ENCODE peak calls at places on chromosomes 16 and 17, in eight cellular contexts. X is ovary, J is left ventricle myocardium inferior, D is bronchial epithelial cell, R is suprapubic skin, Z is fibroblast of pulmonary artery, G is astrocyte of the cerebellum, S is AG04449. Y is an unnamed sample.

GRCh38 chr17:79586131-79586530 is 24.7 kb downstream of the RBFOX3 start:
- DNase-seq in D (no peak), J (no peak), S (no peak), R (no peak), X (no peak), Z (no peak), G (no peak), Y (no peak)

GRCh38 chr16:8713635-8714097 is 39.2 kb downstream of the ABAT start:
- DNase-seq in G (no peak), R (no peak), S (no peak), Z (no peak), D (no peak), J (no peak), X (no peak), Y (peak; percentile 26)

GRCh38 chr16:9115277-9115676 is 23.8 kb downstream of the HAPSTR1 start:
- DNase-seq in R (no peak), G (no peak), J (no peak), D (peak; percentile 86), X (no peak), S (no peak), Z (peak; percentile 37), Y (no peak)

GRCh38 chr16:85254921-85255320 is 142.6 kb upstream of the CIBAR2 start:
- DNase-seq in G (no peak), X (no peak), D (no peak), J (no peak), Z (no peak), R (no peak), S (no peak), Y (no peak)

GRCh38 chr17:42924891-42925290 is 24.3 kb downstream of the G6PC1 start:
- DNase-seq in G (no peak), S (no peak), D (no peak), X (no peak), Z (no peak), R (no peak), J (no peak), Y (no peak)

GRCh38 chr16:21162661-21163151 is 4.2 kb downstream of the LDAF1 start:
- DNase-seq in S (no peak), J (peak; percentile 62), Z (peak; percentile 32), X (peak; percentile 85), D (no peak), G (peak; percentile 40), R (peak; percentile 67), Y (no peak)

GRCh38 chr16:55051571-55051970 is 120.9 kb downstream of the IRX5 start:
- DNase-seq in D (no peak), X (no peak), G (no peak), R (no peak), S (no peak), J (no peak), Z (no peak), Y (no peak)

GRCh38 chr17:3966720-3967363 is 2.6 kb upstream of the ATP2A3 start:
- DNase-seq in G (no peak), R (no peak), S (no peak), J (no peak), Z (no peak), X (no peak), D (no peak), Y (no peak)

GRCh38 chr16:50591800-50592771 is 43.9 kb downstream of the NKD1 start:
- DNase-seq in R (no peak), S (no peak), X (peak; percentile 84), Z (no peak), D (no peak), J (peak; percentile 78), G (peak; percentile 16), Y (no peak)

GRCh38 chr17:59361916-59362810 is 30.7 kb downstream of the YPEL2 start:
- DNase-seq in Z (peak; percentile 72), R (no peak), G (peak; percentile 96), J (no peak), S (peak; percentile 91), D (peak; percentile 38), X (no peak), Y (no peak)

GRCh38 chr17:32496348-32497078 is 9.7 kb downstream of the CDK5R1 start:
- DNase-seq in R (no peak), S (peak; percentile 45), J (no peak), G (no peak), D (peak; percentile 88), X (no peak), Z (peak; percentile 38), Y (no peak)

GRCh38 chr16:52677487-52677886 is 130.5 kb upstream of the TOX3 start:
- DNase-seq in D (peak; percentile 38), J (no peak), S (no peak), R (no peak), G (no peak), X (no peak), Z (no peak), Y (no peak)

GRCh38 chr17:20920813-20921199 is 122.0 kb downstream of the USP22 start:
- DNase-seq in X (no peak), G (peak; percentile 52), J (no peak), R (no peak), Z (peak; percentile 68), D (peak; percentile 52), S (no peak), Y (no peak)

DNA sequence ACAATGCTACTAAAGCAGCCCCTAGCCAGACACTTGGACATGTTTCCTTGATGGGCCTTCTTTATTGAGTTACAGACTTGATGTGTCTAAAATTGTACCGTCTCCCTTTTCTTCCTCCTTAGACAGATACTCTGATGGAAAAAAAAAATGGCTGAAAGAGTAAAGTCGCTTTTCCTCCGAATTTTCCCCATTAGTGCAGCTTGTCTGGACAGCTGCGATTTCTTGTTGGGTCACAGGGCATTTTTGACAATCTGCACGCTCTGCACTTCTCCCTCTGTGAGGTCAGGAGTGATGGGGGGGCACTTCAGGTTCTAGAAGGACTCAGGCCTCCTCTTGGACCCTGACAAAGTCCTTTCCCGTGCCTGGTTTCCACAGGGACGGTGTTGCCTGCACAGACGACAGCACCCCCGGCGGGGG is 968 bp upstream of the PRKAR1A start:
- DNase-seq in D (no peak), R (peak; percentile 82), J (no peak), S (no peak), G (no peak), X (no peak), Z (no peak), Y (no peak)
- TF ChIP-seq CTCF in D (no peak), R (no peak), J (peak; percentile 34), S (peak; percentile 4), G (no peak), X (no peak), Z (no peak), Y (peak; percentile 6)

DNA sequence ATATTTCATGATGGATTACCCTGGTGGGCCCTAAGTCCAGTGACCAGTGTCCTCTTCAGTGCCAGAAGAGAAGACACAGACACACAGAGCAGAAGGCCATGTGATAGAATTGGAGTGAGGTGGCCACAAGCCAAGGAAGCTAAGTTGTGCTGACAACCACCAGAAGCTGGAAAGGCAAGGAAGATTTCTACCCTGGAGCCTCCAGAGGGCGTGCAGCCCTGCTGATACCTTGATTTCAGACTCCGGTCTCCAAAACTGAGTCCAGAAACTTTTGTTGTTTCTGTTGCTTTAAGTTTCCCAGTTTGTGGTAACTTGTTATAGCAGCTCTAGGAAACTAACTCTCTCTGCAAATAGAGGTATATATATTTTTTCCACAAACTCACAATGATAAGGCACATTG is 396.6 kb upstream of the ASIC2 start:
- DNase-seq in G (no peak), Z (no peak), S (no peak), J (no peak), D (no peak), R (no peak), X (no peak), Y (no peak)
- TF ChIP-seq CTCF in G (no peak), Z (peak; percentile 1), S (no peak), J (no peak), D (no peak), R (no peak), X (no peak), Y (peak; percentile 26)

DNA sequence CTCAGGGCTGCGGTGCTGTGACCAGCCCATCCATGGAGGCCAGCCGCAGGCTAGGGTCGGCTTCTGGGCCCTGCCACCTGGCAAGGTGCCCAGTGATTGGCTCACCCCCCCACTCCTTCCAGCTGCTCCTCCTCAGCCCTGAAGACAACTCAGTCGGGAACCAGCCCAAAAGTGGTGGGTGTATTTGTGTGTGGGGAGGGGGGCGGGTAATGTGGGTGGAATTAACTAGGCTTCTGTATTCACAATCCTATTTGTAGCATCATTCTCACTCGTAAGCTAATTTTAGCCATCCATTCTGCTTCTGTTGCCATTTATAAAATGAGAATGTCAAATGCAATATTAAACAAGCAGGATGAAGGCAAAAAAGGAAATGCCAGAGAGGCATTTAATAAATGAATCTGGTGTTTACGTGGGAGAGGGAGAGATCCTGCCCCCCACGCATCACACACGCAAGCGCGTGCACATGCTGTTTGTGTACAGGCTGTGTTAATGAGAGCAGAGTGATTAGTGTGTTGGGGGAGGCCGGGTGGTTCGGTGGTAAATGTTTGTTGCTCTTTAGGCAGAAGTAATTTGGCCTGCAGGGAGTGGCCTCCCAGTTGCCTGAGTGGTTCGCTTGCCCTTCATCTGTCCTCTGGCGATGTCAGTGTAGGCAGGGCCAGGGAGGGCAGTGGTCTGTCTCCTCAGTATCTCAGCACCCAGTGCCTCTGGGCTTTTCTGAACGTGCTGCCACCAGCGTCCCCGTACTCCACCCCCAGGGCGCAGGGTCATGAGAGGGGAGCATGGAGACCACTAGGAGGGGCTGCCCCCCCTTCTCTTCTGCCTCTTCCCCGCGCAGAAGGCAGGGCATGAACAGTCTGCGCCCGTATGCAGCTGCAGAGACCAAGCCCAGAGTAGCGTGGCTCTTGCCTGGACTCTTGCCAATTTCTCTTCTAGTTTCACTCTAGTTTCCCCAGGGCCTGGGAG is 140.0 kb downstream of the CCDC182 start:
- DNase-seq in J (peak; percentile 54), S (no peak), Z (peak; percentile 63), X (peak; percentile 80), G (peak; percentile 9), D (no peak), R (no peak), Y (peak; percentile 97)
- TF ChIP-seq CTCF in J (no peak), S (no peak), Z (no peak), X (no peak), G (peak; percentile 3), D (no peak), R (no peak), Y (peak; percentile 47)

GRCh38 chr17:81701288-81702071 is 1.7 kb upstream of the MRPL12 start:
- DNase-seq in S (no peak), G (no peak), X (no peak), D (no peak), J (no peak), R (no peak), Z (no peak), Y (no peak)
- TF ChIP-seq CTCF in S (no peak), G (no peak), X (no peak), D (no peak), J (no peak), R (no peak), Z (no peak), Y (peak; percentile 16)

DNA sequence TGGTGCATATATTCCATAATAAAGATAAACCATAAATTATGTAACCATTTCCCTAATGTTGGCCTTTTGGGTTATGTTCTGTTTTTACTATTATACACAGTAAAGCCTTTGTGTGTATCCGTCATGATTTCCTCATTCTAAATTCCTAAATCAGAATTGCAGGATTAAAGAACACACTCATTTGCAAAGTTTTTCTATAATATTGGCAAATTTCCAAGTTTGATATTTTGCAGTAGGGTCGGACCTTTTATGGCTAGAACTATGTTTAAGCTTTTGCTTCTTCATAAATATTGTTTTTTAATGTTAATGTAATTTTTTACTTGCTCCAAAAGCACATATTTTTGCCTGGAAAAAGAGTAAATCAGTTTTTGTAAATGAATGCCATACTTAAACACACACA is 16.6 kb downstream of the GOSR1 start:
- DNase-seq in D (no peak), J (no peak), X (no peak), R (no peak), Z (no peak), G (no peak), S (no peak), Y (no peak)
- TF ChIP-seq CTCF in D (no peak), J (no peak), X (no peak), R (no peak), Z (no peak), G (no peak), S (no peak), Y (no peak)